ENCODE peak calls at places on chromosomes 16 and 17, in four cellular contexts. I is psoas muscle, W is GM23338, T is A549. H is an unnamed sample.

GRCh38 chr17:77619326-77619725 is 339.2 kb upstream of the TNRC6C start:
- DNase-seq in T (no peak), W (no peak), I (no peak), H (no peak)

GRCh38 chr16:89374393-89374948 is 115.9 kb downstream of the ANKRD11 start:
- DNase-seq in W (peak; percentile 79), I (no peak), T (no peak), H (no peak)

GRCh38 chr16:14600164-14600563 is 29.9 kb downstream of the PARN start:
- DNase-seq in T (peak; percentile 51), W (peak; percentile 60), I (no peak), H (peak; percentile 30)

GRCh38 chr17:31467502-31468256 is 76.2 kb downstream of the RAB11FIP4 start:
- DNase-seq in I (no peak), T (no peak), W (peak; percentile 44), H (no peak)

GRCh38 chr16:57260294-57260929 is 15.4 kb downstream of the ARL2BP start:
- DNase-seq in I (no peak), T (no peak), W (peak; percentile 79), H (peak; percentile 77)

GRCh38 chr16:15648135-15648730 is 1.8 kb upstream of the NDE1 start:
- DNase-seq in I (no peak), W (no peak), T (no peak), H (no peak)

GRCh38 chr16:27826893-27827289 is 236.6 kb downstream of the GSG1L start:
- DNase-seq in I (no peak), W (no peak), T (no peak), H (no peak)

GRCh38 chr16:66752958-66753357 is 1.5 kb upstream of the DYNC1LI2 start:
- DNase-seq in W (no peak), I (no peak), T (no peak), H (no peak)

GRCh38 chr17:70423562-70423961 is 254.2 kb downstream of the KCNJ2 start:
- DNase-seq in T (no peak), I (no peak), W (no peak), H (no peak)

GRCh38 chr16:70437582-70438324 is 1.1 kb downstream of the ST3GAL2 start:
- DNase-seq in I (no peak), W (peak; percentile 51), T (no peak), H (peak; percentile 58)

GRCh38 chr17:6457688-6458190 is 13.5 kb downstream of the PIMREG start:
- DNase-seq in I (no peak), T (no peak), W (no peak), H (no peak)

GRCh38 chr17:50095626-50096037 is 481 bp downstream of the PDK2 start:
- DNase-seq in I (no peak), T (no peak), W (peak; percentile 68), H (no peak)

GRCh38 chr16:20898938-20899502 is 1.1 kb downstream of the DCUN1D3 start:
- DNase-seq in I (no peak), T (no peak), W (no peak), H (no peak)

GRCh38 chr17:49699967-49700575 is 7.7 kb downstream of the SLC35B1 start:
- DNase-seq in I (no peak), T (no peak), W (no peak), H (no peak)

GRCh38 chr17:76947309-76947708 is 79.1 kb downstream of the MGAT5B start:
- DNase-seq in I (no peak), W (no peak), T (no peak), H (no peak)

GRCh38 chr16:80563807-80564206 is 23.0 kb downstream of the DYNLRB2 start:
- DNase-seq in I (no peak), T (no peak), W (no peak), H (no peak)
- H3K4me3 ChIP-seq in I (no peak overlapping the region), T (no peak overlapping the region), W (no peak overlapping the region), H (no peak overlapping the region)

GRCh38 chr16:2003827-2004641 is 5.6 kb downstream of the ZNF598 start:
- DNase-seq in T (peak; percentile 87), W (peak; percentile 99), I (peak; percentile 94), H (peak; percentile 90)
- H3K27ac ChIP-seq in T (peak overlapping the region; percentile 71), W (peak overlapping the region; percentile 74), I (peak overlapping the region; percentile 81), H (peak overlapping the region; percentile 37)

GRCh38 chr16:1786242-1787055 is 3.7 kb downstream of the NUBP2 start:
- DNase-seq in W (no peak), I (peak; percentile 22), T (no peak), H (no peak)
- TF ChIP-seq CTCF in W (peak; percentile 33), I (no peak), T (no peak), H (no peak)

GRCh38 chr16:6482861-6483530 is 849.6 kb upstream of the RBFOX1 start:
- DNase-seq in I (no peak), T (no peak), W (peak; percentile 11), H (no peak)

GRCh38 chr16:6481894-6482293 is 850.8 kb upstream of the RBFOX1 start:
- DNase-seq in I (no peak), T (no peak), W (no peak), H (no peak)

GRCh38 chr16:6484931-6485330 is 847.7 kb upstream of the RBFOX1 start:
- DNase-seq in W (no peak), I (no peak), T (no peak), H (no peak)

GRCh38 chr16:6483634-6484033 is 849.0 kb upstream of the RBFOX1 start:
- DNase-seq in W (peak; percentile 68), I (no peak), T (no peak), H (no peak)

DNA sequence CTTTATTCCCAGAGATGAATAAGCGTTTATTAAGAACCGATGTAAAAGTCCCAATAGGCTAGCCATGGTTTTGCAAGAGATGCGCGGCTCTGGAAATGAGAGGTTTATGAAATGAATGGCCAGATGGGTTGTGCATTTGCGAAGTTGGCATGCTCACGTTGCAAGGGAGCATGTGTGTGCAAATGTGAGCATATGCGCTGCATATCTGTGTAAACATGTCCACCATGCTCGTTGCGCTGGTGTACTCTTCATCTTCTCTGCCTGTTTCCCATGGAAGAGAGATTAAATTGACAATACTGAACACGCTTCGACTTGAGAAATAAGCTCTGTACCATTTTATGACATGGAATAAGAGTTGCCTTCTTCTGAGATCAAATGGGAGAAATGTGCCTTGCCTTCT is 848.5 kb upstream of the RBFOX1 start:
- DNase-seq in T (no peak), I (no peak), W (no peak), H (no peak)
- H3K4me3 ChIP-seq in T (no peak overlapping the region), I (no peak overlapping the region), W (peak overlapping the region; percentile 57), H (no peak overlapping the region)

GRCh38 chr17:62968445-62968923 is 2.4 kb downstream of the TANC2 start:
- DNase-seq in W (peak; percentile 93), T (peak; percentile 98), I (no peak), H (peak; percentile 87)

GRCh38 chr17:62965149-62965648 is 836 bp upstream of the TANC2 start:
- DNase-seq in I (no peak), T (no peak), W (peak; percentile 18), H (no peak)

GRCh38 chr17:62966426-62967110 is 533 bp downstream of the TANC2 start:
- DNase-seq in W (peak; percentile 30), I (peak; percentile 32), T (peak; percentile 54), H (peak; percentile 15)

GRCh38 chr17:62965649-62966425 is at the start of gene TANC2:
- DNase-seq in I (peak; percentile 80), T (peak; percentile 95), W (peak; percentile 88), H (peak; percentile 82)

DNA sequence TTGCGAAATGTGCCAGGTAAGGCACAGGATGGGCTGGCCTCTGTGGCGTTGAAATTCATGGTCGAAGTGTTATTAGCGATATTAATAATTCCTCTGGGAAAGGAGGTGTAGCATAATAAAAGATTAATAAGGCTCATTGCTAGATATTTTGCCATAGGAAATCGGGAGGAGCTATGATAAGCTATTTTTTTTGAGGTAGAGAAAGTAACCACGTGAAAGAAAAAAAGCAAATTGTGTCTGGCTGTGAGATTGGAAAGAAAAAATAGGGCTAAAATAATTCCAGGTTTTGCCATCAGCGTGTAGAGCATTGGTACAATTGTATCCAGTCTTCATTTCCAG is 1.0 kb downstream of the TANC2 start:
- DNase-seq in T (no peak), W (no peak), I (no peak), H (no peak)
- H3K27ac ChIP-seq in T (peak overlapping the region; percentile 98), W (no peak overlapping the region), I (no peak overlapping the region), H (no peak overlapping the region)

DNA sequence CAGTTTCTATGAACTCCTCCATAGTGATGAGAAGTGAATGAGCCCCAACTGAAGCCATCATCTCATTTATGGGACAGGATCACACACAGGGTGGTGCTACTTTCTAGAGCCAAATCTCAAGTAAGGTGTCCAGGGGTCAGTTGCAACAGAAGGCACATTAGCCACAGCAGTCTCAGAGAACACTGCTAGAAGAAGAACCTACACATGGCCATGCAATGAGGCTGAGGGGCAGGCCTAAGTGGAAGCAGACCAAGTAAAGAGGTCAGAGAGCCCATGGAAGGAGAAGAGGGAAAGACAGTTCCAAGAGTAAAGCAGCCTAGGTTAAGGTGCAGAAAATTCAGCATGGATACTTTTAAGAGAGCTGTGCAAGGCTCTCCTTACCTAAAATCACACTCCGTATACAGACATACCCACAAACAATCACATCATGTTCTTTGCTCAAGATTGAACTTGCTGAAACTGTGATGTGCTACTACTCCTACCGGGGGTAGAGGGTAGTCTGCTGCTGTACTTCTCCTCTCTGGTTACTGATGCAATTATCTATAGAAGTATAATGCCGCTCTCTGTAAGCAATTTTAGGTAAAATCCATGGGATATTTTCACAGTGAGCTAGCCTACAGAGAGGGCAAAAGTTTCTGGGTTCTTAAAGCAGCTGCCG is 1.7 kb downstream of the ABCA8 start:
- DNase-seq in I (no peak), T (no peak), W (no peak), H (no peak)
- TF ChIP-seq CTCF in I (no peak), T (no peak), W (no peak), H (no peak)

DNA sequence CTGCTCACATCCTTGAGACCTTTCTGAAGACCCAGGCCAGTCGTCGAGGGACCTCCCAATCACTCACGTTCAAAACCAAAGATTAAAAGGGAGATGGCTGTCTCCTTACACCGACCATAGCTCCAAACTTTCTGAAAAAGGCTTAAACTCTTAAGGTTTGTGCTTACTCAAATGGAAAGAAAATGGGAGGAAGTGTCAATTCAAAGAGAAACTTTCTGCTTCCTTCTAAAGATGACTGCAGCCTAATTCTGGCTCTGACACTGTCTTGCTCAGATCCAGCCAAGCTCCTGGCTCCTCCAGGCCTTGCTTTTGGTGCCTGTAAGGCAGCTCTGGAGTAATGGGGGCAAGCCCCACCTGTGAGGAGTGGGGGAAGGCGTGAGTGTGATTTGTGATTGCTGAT is 54.9 kb upstream of the WSB1 start:
- DNase-seq in W (no peak), I (no peak), T (no peak), H (no peak)
- H3K4me3 ChIP-seq in W (no peak overlapping the region), I (no peak overlapping the region), T (no peak overlapping the region), H (no peak overlapping the region)

DNA sequence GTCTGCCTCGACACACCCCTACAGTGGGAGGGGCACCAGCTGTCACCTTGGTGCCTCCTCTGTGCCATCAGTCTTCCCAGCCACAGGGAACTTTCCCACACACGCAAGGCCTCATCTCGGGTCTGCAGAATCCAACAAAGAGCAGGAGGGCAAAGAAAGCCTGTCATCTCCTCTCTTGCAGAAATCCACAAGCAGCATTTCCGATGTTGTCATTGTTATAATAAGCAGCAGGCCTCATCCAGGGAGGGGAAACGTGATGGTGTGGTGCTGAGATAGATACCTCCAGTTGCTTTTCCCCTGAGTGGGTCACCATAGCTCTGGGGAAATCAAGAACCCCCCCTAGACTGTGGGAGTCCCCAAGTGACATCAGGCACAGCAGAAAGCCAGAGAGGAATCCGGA is 110.4 kb downstream of the CMIP start:
- DNase-seq in I (no peak), W (no peak), T (no peak), H (no peak)
- H3K27ac ChIP-seq in I (no peak overlapping the region), W (no peak overlapping the region), T (peak overlapping the region; percentile 86), H (no peak overlapping the region)